ENCODE peak calls at places on chromosomes 7 and 10, in eight cellular contexts. S is colonic mucosa, O is A673, L is K562, V is AG09309, G is coronary artery, A is uterus, F is fibroblast of pulmonary artery. Q is an unnamed sample.

GRCh38 chr10:68826764-68827591 is at the start of gene STOX1:
- DNase-seq in S (peak; percentile 58), O (peak; percentile 83), L (peak; percentile 95), V (no peak), G (peak; percentile 75), A (peak; percentile 36), F (peak; percentile 53), Q (no peak)

GRCh38 chr7:50852901-50853300 is 70.2 kb upstream of the GRB10 start:
- DNase-seq in S (no peak), O (no peak), L (no peak), V (no peak), G (no peak), A (no peak), F (peak; percentile 20), Q (no peak)

GRCh38 chr10:108180883-108181282 is 1016.4 kb upstream of the SORCS1 start:
- DNase-seq in S (no peak), O (no peak), L (no peak), V (no peak), G (no peak), A (no peak), F (peak; percentile 0), Q (no peak)

GRCh38 chr7:135186841-135187253 is 16.3 kb upstream of the CYREN start:
- DNase-seq in S (no peak), O (no peak), L (no peak), V (no peak), G (no peak), A (no peak), F (no peak), Q (no peak)

GRCh38 chr10:32943854-32944661 is 14.0 kb downstream of the ITGB1 start:
- DNase-seq in S (peak; percentile 42), O (no peak), L (peak; percentile 22), V (no peak), G (no peak), A (no peak), F (no peak), Q (no peak)

GRCh38 chr7:131327049-131327625 is 539 bp upstream of the MKLN1 start:
- DNase-seq in S (peak; percentile 66), O (peak; percentile 57), L (peak; percentile 43), V (peak; percentile 43), G (no peak), A (peak; percentile 52), F (peak; percentile 84), Q (no peak)

GRCh38 chr7:121545418-121545817 is 149.3 kb upstream of the FAM3C start:
- DNase-seq in S (no peak), O (no peak), L (no peak), V (no peak), G (no peak), A (no peak), F (no peak), Q (peak; percentile 69)

GRCh38 chr7:158957507-158957900 is 101.1 kb downstream of the DYNC2I1 start:
- DNase-seq in S (peak; percentile 57), O (no peak), L (no peak), V (no peak), G (no peak), A (no peak), F (no peak), Q (no peak)

GRCh38 chr7:10756981-10757380 is 216.7 kb upstream of the PHF14 start:
- DNase-seq in S (no peak), O (no peak), L (no peak), V (no peak), G (no peak), A (no peak), F (no peak), Q (no peak)

GRCh38 chr10:127918570-127918969 is 11.7 kb downstream of the PTPRE start:
- DNase-seq in S (no peak), O (no peak), L (no peak), V (no peak), G (no peak), A (no peak), F (no peak), Q (no peak)

GRCh38 chr7:75945297-75946168 is 30.6 kb downstream of the POR start:
- DNase-seq in S (no peak), O (no peak), L (peak; percentile 49), V (no peak), G (no peak), A (no peak), F (peak; percentile 93), Q (no peak)

GRCh38 chr7:5682889-5683670 is 98.4 kb downstream of the RNF216 start:
- DNase-seq in S (no peak), O (no peak), L (no peak), V (no peak), G (no peak), A (no peak), F (no peak), Q (no peak)

GRCh38 chr7:16718111-16718656 is 35.4 kb upstream of the TSPAN13 start:
- DNase-seq in S (no peak), O (no peak), L (no peak), V (no peak), G (no peak), A (no peak), F (no peak), Q (no peak)

GRCh38 chr10:110643670-110644597 is at the start of gene RBM20:
- DNase-seq in S (no peak), O (peak; percentile 54), L (peak; percentile 76), V (no peak), G (no peak), A (no peak), F (peak; percentile 15), Q (no peak)

GRCh38 chr7:94391716-94392390 is 2.8 kb upstream of the COL1A2 start:
- DNase-seq in S (no peak), O (no peak), L (no peak), V (no peak), G (no peak), A (peak; percentile 46), F (peak; percentile 83), Q (no peak)

GRCh38 chr7:132124575-132124974 is 451.7 kb downstream of the PLXNA4 start:
- DNase-seq in S (no peak), O (no peak), L (no peak), V (no peak), G (no peak), A (no peak), F (no peak), Q (no peak)

GRCh38 chr7:124679826-124680225 is 85.8 kb downstream of the GPR37 start:
- DNase-seq in S (no peak), O (no peak), L (no peak), V (no peak), G (no peak), A (no peak), F (no peak), Q (no peak)

GRCh38 chr7:30738026-30738915 is 13.7 kb upstream of the INMT start:
- DNase-seq in S (no peak), O (no peak), L (no peak), V (no peak), G (no peak), A (no peak), F (no peak), Q (no peak)

DNA sequence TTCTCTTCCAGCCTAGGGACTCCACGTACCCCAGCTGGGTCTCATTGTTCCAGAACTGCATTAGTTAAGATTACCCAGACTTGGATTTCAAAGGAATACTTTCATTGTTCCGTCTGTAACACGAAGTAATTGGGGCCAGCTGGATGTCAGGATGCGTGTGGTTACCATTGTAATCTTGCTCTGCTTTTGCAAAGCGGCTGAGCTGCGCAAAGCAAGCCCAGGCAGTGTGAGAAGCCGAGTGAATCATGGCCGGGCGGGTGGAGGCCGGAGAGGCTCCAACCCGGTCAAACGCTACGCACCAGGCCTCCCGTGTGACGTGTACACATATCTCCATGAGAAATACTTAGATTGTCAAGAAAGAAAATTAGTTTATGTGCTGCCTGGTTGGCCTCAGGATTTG is 21.0 kb downstream of the LRRC17 start:
- DNase-seq in S (peak; percentile 33), O (no peak), L (no peak), V (peak; percentile 95), G (peak; percentile 90), A (peak; percentile 82), F (peak; percentile 99), Q (no peak)
- H3K4me3 ChIP-seq in S (no peak overlapping the region), O (no peak overlapping the region), L (no peak overlapping the region), V (no peak overlapping the region), G (peak overlapping the region; percentile 55), A (no peak overlapping the region), F (no peak overlapping the region), Q (no peak overlapping the region)

GRCh38 chr7:79361214-79361613 is 92.3 kb downstream of the MAGI2 start:
- DNase-seq in S (no peak), O (peak; percentile 5), L (no peak), V (no peak), G (no peak), A (no peak), F (no peak), Q (no peak)
- TF ChIP-seq CTCF in S (no peak), O (peak; percentile 33), L (no peak), V (no peak), G (no peak), A (no peak), F (no peak), Q (no peak)

GRCh38 chr7:100027197-100027596 is 11.8 kb downstream of the ZKSCAN1 start:
- DNase-seq in S (no peak), O (no peak), L (no peak), V (no peak), G (no peak), A (no peak), F (no peak), Q (no peak)

GRCh38 chr7:100021297-100021696 is 5.9 kb downstream of the ZKSCAN1 start:
- DNase-seq in S (no peak), O (no peak), L (no peak), V (no peak), G (no peak), A (no peak), F (no peak), Q (no peak)

GRCh38 chr7:100023526-100023925 is 8.1 kb downstream of the ZKSCAN1 start:
- DNase-seq in S (no peak), O (no peak), L (no peak), V (no peak), G (no peak), A (no peak), F (no peak), Q (no peak)

GRCh38 chr7:100022621-100023020 is 7.2 kb downstream of the ZKSCAN1 start:
- DNase-seq in S (peak; percentile 88), O (no peak), L (no peak), V (no peak), G (no peak), A (no peak), F (no peak), Q (no peak)

DNA sequence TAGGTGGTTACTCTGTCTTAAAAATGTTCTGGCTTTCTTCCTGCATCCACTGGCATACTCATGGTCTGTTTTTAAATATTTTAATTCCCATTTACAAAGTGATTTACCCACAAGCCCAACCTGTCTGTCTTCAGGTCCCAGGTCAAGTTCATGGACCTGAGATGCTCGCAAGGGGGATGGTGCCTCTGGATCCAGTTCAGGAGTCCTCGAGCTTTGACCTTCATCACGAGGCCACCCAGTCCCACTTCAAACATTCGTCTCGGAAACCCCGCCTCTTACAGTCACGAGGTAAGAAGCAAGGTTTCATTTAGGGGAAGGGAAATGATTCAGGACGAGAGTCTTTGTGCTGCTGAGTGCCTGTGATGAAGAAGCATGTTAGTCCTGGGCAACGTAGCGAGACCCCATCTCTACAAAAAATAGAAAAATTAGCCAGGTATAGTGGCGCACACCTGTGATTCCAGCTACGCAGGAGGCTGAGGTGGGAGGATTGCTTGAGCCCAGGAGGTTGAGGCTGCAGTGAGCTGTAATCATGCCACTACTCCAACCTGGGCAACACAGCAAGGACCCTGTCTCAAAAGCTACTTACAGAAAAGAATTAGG is 8.7 kb downstream of the ZKSCAN1 start:
- DNase-seq in S (no peak), O (no peak), L (no peak), V (no peak), G (no peak), A (no peak), F (no peak), Q (no peak)
- H3K4me3 ChIP-seq in S (no peak overlapping the region), O (no peak overlapping the region), L (no peak overlapping the region), V (no peak overlapping the region), G (no peak overlapping the region), A (no peak overlapping the region), F (no peak overlapping the region), Q (no peak overlapping the region)

GRCh38 chr10:96721207-96721572 is 876 bp upstream of the PIK3AP1 start:
- DNase-seq in S (no peak), O (no peak), L (no peak), V (no peak), G (no peak), A (no peak), F (no peak), Q (no peak)
- TF ChIP-seq CTCF in S (no peak), O (no peak), L (peak; percentile 9), V (no peak), G (no peak), A (no peak), F (no peak), Q (peak; percentile 22)